ENCODE peak calls at places on chromosome 19, in five cellular contexts. D, X, C, M and J are unnamed samples. For H3K4me1, the result is how much of the 10 kb centered on the place peaks cover.

GRCh38 chr19:14632286-14632685 is 42.4 kb downstream of the ADGRE3 start:
- DNase-seq in M (no peak), C (peak), X (no peak), D (peak), J (peak)

GRCh38 chr19:55777528-55777927 is 8.6 kb downstream of the RFPL4AL1 start:
- DNase-seq in C (peak), X (no peak), M (no peak), D (no peak), J (peak)

GRCh38 chr19:574658-575526 is 2.5 kb downstream of the BSG start:
- DNase-seq in M (no peak), C (peak), D (peak), X (peak), J (peak)

GRCh38 chr19:18291019-18291524 is 9.7 kb upstream of the JUND start:
- DNase-seq in M (no peak), X (peak), C (peak), D (no peak), J (no peak)

GRCh38 chr19:49795615-49796014 is 17.5 kb downstream of the FUZ start:
- DNase-seq in D (no peak), M (no peak), C (no peak), X (no peak), J (no peak)

GRCh38 chr19:52170863-52171320 is 529 bp downstream of the ZNF836 start:
- DNase-seq in X (peak), M (peak), D (peak), C (peak), J (peak)

GRCh38 chr19:2076481-2077082 is 19.5 kb downstream of the MOB3A start:
- DNase-seq in M (peak), D (no peak), C (no peak), X (no peak), J (no peak)

GRCh38 chr19:19711934-19712828 is 20.7 kb downstream of the ZNF14 start:
- DNase-seq in D (no peak), M (no peak), C (peak), X (no peak), J (no peak)

GRCh38 chr19:7874080-7874856 is at the start of gene PRR36:
- DNase-seq in X (peak), C (peak), D (no peak), M (no peak), J (peak)

GRCh38 chr19:37077615-37077928 is 661 bp upstream of the ZNF420 start:
- DNase-seq in C (no peak), X (no peak), D (no peak), M (no peak), J (no peak)

GRCh38 chr19:46924874-46925547 is 64.2 kb downstream of the ARHGAP35 start:
- DNase-seq in D (peak), X (no peak), M (no peak), C (no peak), J (no peak)

DNA sequence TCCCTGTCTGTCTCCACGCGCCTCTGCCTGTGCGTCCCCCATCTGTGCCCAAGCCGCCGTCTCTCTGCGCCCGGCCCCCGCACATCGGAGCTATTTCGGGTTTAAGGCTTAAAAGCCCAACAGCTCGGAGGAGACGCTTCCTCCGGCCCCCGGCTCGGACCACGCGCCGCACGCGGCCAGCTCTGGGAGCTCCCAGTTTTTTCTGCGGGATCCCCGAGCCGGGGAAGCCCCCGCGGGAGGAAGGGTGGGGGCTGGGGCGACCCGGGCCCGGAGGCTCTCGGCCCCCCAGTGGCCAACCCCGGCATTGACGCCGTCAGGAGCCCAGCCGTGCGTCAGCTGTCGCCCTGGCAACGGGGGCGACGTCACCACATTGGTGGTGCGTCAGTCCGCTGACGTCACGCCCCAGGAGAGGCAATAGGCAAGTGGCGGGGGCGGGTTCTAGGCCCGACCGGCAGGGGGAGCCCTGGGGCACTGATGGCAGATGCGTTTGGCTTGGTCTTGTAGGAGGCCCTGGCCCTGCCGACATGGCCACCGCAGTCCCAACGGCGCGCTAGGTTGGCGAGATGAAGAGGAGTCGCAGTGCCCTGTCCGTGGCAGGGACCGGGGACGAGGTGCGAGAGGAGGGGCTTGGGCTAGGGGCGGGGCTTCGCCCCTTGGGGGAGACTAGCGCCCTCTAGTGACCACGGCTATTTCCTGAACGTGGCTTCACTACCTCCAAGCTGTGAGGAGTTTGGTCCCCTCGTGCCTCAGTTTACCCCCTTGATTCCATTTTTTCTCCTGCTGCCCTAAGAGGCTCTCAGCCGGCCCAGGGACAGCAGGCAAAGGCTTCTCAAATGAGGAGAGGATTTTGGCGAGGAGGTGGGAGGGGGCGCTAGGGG is 3.7 kb upstream of the PDE4A start:
- DNase-seq in M (peak), C (peak), X (peak), D (peak), J (peak)
- H3K4me3 ChIP-seq in M (peak), C (peak), X (peak), D (peak), J (peak)

GRCh38 chr19:39046037-39046821 is 13.9 kb upstream of the FBXO27 start:
- DNase-seq in D (no peak), M (no peak), X (no peak), C (peak), J (peak)
- H3K4me1 ChIP-seq in D (under half), M (under half), X (under half), C (under half), J (under half)

DNA sequence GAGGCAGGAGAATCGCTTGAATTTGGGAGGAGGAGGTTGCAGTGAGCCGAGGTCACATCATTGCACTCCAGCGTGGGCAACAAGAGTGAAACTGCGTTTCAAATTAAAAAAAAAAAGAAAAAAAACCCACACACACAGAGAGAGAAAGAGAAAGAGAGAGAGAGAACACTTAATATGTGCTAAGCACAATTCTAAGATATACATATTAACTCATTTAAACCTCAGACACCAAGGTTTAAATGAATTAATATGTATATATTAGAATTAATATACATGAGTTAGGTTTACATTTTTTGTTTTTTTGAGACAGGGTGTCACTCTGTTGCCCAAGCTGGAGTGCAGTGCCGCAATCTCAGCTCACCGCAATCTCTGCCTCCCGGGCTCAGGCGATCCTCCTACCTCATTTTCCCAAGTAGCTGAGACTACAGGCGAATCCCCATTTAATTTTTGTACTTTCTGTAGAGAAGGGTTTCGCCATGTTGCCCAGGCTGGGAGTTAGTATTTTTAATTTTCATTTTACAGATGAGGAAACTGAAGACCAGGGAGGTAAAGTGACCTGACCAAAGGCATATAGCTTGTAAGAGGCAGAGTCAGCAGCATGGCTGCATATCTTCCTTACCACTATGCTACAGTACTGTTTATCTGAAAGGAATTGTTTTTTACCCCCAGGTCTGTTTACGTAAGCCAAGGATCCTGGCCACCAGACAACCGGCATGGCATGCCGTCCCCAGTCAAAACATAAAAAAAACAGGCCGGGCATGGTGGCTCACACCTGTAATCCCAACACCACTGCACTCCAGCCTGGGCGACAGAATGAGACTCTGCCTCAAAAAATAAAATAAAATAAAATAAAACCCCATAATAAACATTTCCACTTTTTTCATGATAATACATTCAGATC is 2.3 kb downstream of the SYMPK start:
- DNase-seq in D (no peak), C (no peak), X (no peak), M (no peak), J (no peak)
- TF ChIP-seq CTCF in D (no peak), C (no peak), X (no peak), M (no peak), J (no peak)

DNA sequence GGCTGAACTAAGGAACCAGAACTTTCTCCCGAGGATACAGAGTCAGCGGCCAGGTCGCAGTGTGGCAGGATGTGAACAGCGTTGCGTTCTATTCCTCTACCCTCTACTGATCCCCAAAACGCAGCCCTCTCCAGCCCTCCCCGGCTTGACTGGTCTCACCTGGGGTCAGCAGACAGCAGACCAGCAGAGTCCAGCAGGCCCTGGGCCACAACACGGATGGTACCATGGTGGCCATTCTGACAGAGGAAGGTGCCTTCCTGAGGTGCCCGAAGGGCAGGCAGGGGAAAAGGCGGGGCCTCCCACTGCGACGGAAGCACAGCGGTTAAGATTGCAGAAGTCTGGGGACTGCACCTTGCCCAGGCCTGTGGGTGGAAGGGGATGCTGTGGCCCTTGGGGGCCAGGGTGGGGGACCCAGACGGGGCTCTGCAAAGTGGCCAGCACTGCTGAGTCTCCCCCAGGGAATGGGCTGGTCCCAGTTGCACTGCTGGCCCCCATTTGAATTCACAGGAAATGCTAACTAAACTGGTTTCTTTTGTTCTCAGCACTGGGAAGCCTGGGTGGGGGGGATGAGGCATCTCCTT is at the start of gene ICAM3:
- DNase-seq in M (no peak), X (no peak), D (peak), C (no peak), J (no peak)
- H3K4me3 ChIP-seq in M (no peak), X (no peak), D (peak), C (no peak), J (no peak)

GRCh38 chr19:35457173-35457572 is 9.1 kb downstream of the FFAR2 start:
- DNase-seq in X (no peak), C (no peak), D (no peak), M (no peak), J (no peak)
- H3K4me1 ChIP-seq in X (under half), C (under half), D (under half), M (under half), J (under half)